ENCODE peak calls at places on chromosomes 11 and 22, in five cellular contexts. H, V, I, T and D are unnamed samples.

GRCh38 chr11:46330887-46331652 is 16.2 kb upstream of the DGKZ start:
- DNase-seq in H (no peak), V (no peak), I (no peak), T (no peak), D (no peak)

GRCh38 chr11:95364324-95365295 is 133.6 kb upstream of the SESN3 start:
- DNase-seq in H (no peak), V (no peak), I (no peak), T (no peak), D (peak)

GRCh38 chr11:57248780-57249383 is 11.8 kb upstream of the APLNR start:
- DNase-seq in H (peak), V (peak), I (peak), T (peak), D (peak)

GRCh38 chr22:40817737-40818136 is 1.4 kb downstream of the SLC25A17 start:
- DNase-seq in H (no peak), V (peak), I (no peak), T (no peak), D (no peak)

GRCh38 chr11:64930346-64930745 is 5.3 kb downstream of the GPHA2 start:
- DNase-seq in H (no peak), V (no peak), I (no peak), T (no peak), D (no peak)

GRCh38 chr11:75365711-75366181 is 14.3 kb upstream of the ARRB1 start:
- DNase-seq in H (no peak), V (no peak), I (no peak), T (peak), D (no peak)

GRCh38 chr11:3615998-3616397 is 25.8 kb downstream of the ART5 start:
- DNase-seq in H (no peak), V (no peak), I (no peak), T (no peak), D (no peak)

GRCh38 chr22:34068011-34068410 is 147.7 kb upstream of the LARGE1 start:
- DNase-seq in H (no peak), V (no peak), I (no peak), T (no peak), D (no peak)

GRCh38 chr11:65700377-65700776 is 11.7 kb upstream of the KAT5 start:
- DNase-seq in H (no peak), V (no peak), I (no peak), T (no peak), D (no peak)

DNA sequence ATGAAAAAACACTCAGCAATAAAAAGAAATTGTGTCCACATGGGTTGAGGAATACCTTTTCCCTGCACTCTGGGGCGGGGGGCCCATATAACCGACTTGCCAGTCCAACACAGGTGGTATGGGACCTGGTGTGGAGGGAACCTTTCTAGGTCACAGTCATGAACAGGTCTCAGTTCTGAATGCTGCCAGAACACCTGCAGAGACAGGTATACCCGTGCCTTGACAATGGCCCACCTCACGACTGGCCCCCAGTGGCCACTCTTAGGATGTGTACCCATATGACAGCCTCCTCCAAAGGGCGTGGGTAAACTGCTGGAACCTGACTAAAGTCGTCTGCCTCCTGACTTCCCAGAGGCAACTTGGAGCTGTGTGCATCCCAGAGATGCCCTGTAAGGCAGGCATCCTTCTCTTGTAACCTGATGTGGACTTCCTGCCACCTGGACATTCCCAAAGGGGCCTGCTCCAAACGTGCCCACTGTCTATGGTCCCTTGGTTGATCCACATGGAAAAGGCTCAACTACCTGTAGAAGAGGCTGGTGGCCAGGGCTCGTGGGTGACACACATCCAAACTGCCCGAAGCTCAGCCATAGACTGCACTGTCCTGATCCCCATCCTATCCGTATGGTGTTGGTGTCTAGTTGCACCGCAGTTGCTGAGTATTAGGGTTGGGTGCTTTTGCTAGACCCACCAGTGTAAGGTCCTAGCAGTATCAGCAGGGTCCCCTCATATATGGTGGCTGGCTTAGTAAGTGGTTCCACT is 859.3 kb downstream of the BRD1 start:
- DNase-seq in H (no peak), V (peak), I (no peak), T (no peak), D (no peak)
- TF ChIP-seq CTCF in H (no peak), V (peak), I (no peak), T (no peak), D (no peak)

DNA sequence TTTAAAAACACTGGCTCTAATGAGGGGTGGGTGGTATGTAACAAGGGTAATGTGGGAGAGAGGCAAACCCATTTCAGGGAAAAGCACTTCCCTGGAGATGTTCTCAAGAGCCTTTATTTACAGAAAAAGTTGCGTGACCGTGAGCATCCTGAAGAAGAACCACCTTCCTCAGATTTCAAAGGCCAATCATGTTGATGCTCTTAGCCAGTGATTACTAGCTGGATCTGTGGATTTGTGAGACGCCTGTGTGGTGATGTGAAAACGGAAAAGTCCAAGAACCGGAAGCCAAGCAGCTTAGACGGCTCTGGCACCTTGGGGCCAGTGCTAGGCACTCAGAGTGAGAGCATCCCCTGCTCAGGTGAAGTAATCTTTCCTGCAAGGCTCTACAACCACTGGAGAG is 12.6 kb upstream of the UBASH3B start:
- DNase-seq in H (no peak), V (no peak), I (no peak), T (peak), D (no peak)
- H3K27ac ChIP-seq in H (no peak), V (no peak), I (no peak), T (peak), D (no peak)

DNA sequence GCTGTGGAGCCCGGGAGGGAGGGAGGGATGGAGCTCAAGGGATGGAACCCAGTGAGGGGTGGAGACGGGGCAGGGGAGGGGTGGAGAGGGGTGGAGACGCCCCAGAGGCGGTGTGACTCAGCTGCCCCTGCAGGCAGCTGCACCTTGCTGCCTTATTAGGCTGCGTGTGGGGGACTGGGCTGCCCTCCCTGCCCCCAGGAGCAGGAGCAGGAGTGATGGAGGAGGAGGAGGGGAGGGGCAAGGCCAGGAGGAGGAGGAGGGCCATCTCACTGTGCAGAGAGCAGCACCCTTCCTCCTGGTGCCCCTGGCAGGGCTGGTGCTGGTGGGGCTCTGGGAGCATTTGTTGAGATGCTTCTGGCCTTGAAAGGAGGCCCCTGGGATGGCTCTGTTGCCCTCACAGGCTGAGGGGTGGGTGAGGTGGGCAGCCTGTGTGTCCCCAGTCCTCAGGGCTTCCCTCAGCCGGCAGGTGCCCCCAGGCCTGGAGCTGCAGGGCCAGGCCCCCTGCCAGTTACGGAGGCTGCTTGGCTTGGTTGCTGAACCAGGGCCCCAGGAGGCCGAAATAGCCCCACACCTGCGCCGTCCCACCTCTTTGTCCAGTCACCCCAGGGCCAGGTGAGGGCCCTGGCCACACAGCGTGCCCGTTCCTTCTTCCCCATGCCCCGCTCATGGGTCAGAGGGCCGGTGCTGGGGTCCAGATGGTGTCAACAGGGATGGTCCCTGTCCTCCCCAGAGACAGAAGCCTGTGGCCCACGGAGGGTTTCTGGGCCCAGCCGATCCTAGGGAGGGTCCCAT is 9.5 kb upstream of the TSSC4 start:
- DNase-seq in H (peak), V (peak), I (no peak), T (peak), D (peak)
- TF ChIP-seq CTCF in H (no peak), V (no peak), I (no peak), T (no peak), D (no peak)

GRCh38 chr11:12286606-12287005 is 90.8 kb upstream of the PARVA start:
- DNase-seq in H (no peak), V (no peak), I (no peak), T (no peak), D (no peak)
- H3K27ac ChIP-seq in H (peak), V (no peak), I (peak), T (peak), D (peak)

DNA sequence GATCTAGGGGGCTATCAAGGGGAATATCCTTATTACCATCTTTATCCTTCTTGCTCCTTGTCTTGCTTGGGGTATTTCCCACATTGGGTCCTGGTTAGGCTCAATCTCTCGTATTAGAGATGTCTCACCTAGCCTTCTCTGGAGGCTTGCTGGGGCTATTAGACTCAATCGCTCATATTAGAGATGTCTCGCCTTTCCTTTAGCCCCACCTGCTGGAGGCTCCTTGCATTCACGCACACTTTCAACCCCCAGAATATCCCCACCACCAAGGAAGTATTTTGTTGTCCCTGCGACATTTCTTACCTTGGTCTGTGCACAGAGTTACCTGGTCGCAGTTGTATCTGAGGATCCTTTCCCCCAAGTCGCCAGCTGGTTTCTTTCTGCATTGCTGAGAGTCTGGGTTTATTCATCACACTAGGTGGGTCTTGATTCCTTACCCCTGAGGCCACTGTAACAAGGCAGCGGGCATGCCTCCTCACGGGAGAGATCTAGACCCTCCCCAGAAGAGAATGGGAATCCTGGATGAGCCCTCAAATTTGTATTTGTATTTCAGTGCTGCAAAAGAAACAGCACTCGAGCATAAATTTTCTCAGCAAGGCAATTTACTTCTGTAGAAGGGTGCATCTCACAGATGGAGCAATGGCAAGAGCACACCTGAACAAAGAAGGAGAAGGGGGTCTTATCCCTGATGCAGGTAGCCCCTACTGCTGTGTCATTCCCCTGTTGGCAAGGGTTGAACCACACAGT is 15.9 kb upstream of the HYLS1 start:
- DNase-seq in H (no peak), V (peak), I (no peak), T (peak), D (peak)
- TF ChIP-seq CTCF in H (peak), V (peak), I (peak), T (peak), D (peak)

DNA sequence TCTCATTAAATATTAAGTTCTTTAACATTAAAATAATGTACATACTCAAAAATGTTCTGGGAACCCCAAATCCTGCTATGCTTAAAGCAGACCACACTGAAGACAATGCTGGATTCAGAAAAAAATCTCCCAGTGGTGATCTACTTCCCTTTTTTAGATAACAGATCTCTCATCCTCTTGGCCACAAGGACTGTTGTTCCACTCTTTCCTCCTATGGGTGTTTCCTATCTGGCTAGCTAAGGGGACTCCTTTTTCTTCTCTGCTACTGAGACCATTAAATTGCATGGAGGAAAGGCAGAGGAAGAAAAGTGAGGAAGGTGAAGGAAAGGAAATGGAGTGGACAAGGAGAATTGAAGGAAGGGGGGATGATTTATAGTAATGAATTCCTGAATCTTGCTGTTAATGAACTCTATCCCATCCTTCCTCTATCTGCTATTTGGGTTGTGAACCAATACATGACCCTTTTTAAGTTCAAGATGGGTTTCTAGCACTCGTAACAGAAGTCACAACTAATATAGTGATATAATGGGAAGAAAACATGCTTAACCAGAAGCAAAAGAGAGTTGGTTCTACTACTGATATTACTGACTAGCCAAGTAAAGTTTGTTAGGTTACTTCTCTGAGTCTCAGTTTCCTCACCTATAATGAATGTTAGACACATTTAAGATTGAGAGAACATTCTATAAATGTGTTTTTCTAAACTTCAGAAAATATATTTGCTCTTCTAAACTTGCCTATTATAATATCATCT is 53.2 kb downstream of the PIK3C2A start:
- DNase-seq in H (no peak), V (no peak), I (no peak), T (no peak), D (no peak)
- H3K27ac ChIP-seq in H (peak), V (no peak), I (no peak), T (no peak), D (no peak)

GRCh38 chr11:63911440-63911839 is 5.5 kb downstream of the RCOR2 start:
- DNase-seq in H (no peak), V (no peak), I (no peak), T (no peak), D (no peak)

GRCh38 chr11:63912678-63913077 is 4.3 kb downstream of the RCOR2 start:
- DNase-seq in H (no peak), V (no peak), I (no peak), T (no peak), D (no peak)

GRCh38 chr11:63910605-63911195 is 6.3 kb downstream of the RCOR2 start:
- DNase-seq in H (no peak), V (no peak), I (no peak), T (no peak), D (no peak)

GRCh38 chr11:63909621-63910506 is 7.1 kb downstream of the RCOR2 start:
- DNase-seq in H (no peak), V (no peak), I (no peak), T (no peak), D (no peak)

GRCh38 chr11:63911876-63912275 is 5.1 kb downstream of the RCOR2 start:
- DNase-seq in H (no peak), V (no peak), I (no peak), T (no peak), D (no peak)
- TF ChIP-seq CTCF in H (no peak), V (no peak), I (no peak), T (no peak), D (no peak)